ENCODE peak calls at places on chromosome 15, in six cellular contexts. O, K, F, T, C and B are unnamed samples.

GRCh38 chr15:89361451-89362202 is 27.0 kb upstream of the POLG start:
- DNase-seq in F (peak; percentile 53), K (peak; percentile 2), C (peak; percentile 22), T (peak; percentile 58), O (no peak), B (peak; percentile 99)

GRCh38 chr15:101070502-101071273 is 151.5 kb downstream of the LRRK1 start:
- DNase-seq in K (no peak), T (peak; percentile 87), C (peak; percentile 99), F (peak; percentile 90), O (peak; percentile 82), B (peak; percentile 76)

GRCh38 chr15:31328425-31328998 is 1.9 kb downstream of the KLF13 start:
- DNase-seq in F (peak; percentile 49), O (no peak), C (no peak), T (no peak), K (peak; percentile 67), B (no peak)

GRCh38 chr15:31328999-31329639 is 2.5 kb downstream of the KLF13 start:
- DNase-seq in K (no peak), F (peak; percentile 39), O (no peak), C (no peak), T (no peak), B (no peak)

GRCh38 chr15:70318996-70319465 is 221.3 kb upstream of the TLE3 start:
- DNase-seq in K (no peak), F (peak; percentile 17), C (no peak), O (peak; percentile 90), T (no peak), B (no peak)

GRCh38 chr15:40298216-40298935 is 9.4 kb downstream of the PLCB2 start:
- DNase-seq in K (no peak), C (no peak), T (no peak), F (no peak), O (no peak), B (no peak)

GRCh38 chr15:47473857-47474256 is 243.4 kb upstream of the SEMA6D start:
- DNase-seq in T (peak; percentile 91), K (no peak), O (no peak), C (no peak), F (no peak), B (no peak)

GRCh38 chr15:28113426-28114113 is 14.5 kb upstream of the OCA2 start:
- DNase-seq in T (no peak), K (no peak), F (no peak), C (no peak), O (no peak), B (no peak)

GRCh38 chr15:64096486-64097431 is 977 bp downstream of the SNX1 start:
- DNase-seq in O (no peak), F (peak; percentile 42), T (peak; percentile 61), C (no peak), K (no peak), B (no peak)

GRCh38 chr15:50907866-50908208 is 646 bp upstream of the AP4E1 start:
- DNase-seq in F (peak; percentile 36), O (no peak), C (peak; percentile 44), T (peak; percentile 62), K (peak; percentile 37), B (peak; percentile 24)

GRCh38 chr15:26525096-26525495 is 247.8 kb downstream of the GABRB3 start:
- DNase-seq in F (no peak), C (no peak), T (no peak), K (no peak), O (no peak), B (no peak)

GRCh38 chr15:49154799-49155109 is 645 bp downstream of the COPS2 start:
- DNase-seq in F (no peak), O (no peak), C (peak; percentile 4), T (no peak), K (no peak), B (no peak)

GRCh38 chr15:40906947-40907802 is 12.9 kb downstream of the VPS18 start:
- DNase-seq in O (no peak), K (peak; percentile 43), C (no peak), T (peak; percentile 89), F (peak; percentile 35), B (no peak)

GRCh38 chr15:75712668-75713337 is at the start of gene CSPG4:
- DNase-seq in C (no peak), T (no peak), K (no peak), F (no peak), O (peak; percentile 39), B (peak; percentile 83)